ENCODE peak calls at places on chromosomes 3 and 15, in five cellular contexts. E is HEK293T, P is neural progenitor cell, O is HT-29, Y is NCI-H460. K is an unnamed sample.

GRCh38 chr3:123322866-123323265 is 121.1 kb downstream of the SEC22A start:
- DNase-seq in E (no peak), P (no peak), O (no peak), Y (no peak), K (no peak)

GRCh38 chr3:152260026-152260425 is 8.7 kb upstream of the MBNL1 start:
- DNase-seq in E (no peak), P (no peak), O (no peak), Y (no peak), K (no peak)

GRCh38 chr3:172201136-172201989 is 162.0 kb downstream of the FNDC3B start:
- DNase-seq in E (no peak), P (no peak), O (no peak), Y (no peak), K (no peak)

GRCh38 chr3:37559461-37559860 is 302.2 kb upstream of the CTDSPL start:
- DNase-seq in E (no peak), P (peak; percentile 71), O (no peak), Y (no peak), K (no peak)

GRCh38 chr15:38474155-38474757 is 20.3 kb downstream of the FAM98B start:
- DNase-seq in E (peak; percentile 23), P (peak; percentile 68), O (peak; percentile 88), Y (peak; percentile 54), K (peak; percentile 73)

GRCh38 chr3:168073842-168074311 is 21.8 kb downstream of the GOLIM4 start:
- DNase-seq in E (no peak), P (no peak), O (no peak), Y (no peak), K (no peak)

GRCh38 chr3:136982520-136983138 is 24.8 kb downstream of the IL20RB start:
- DNase-seq in E (no peak), P (no peak), O (no peak), Y (no peak), K (no peak)

GRCh38 chr15:39239562-39239961 is 341.3 kb upstream of the THBS1 start:
- DNase-seq in E (no peak), P (no peak), O (peak; percentile 17), Y (no peak), K (no peak)

GRCh38 chr3:177306252-177306651 is 109.0 kb upstream of the TBL1XR1 start:
- DNase-seq in E (no peak), P (no peak), O (no peak), Y (no peak), K (peak; percentile 55)

GRCh38 chr3:99023590-99024192 is 122.2 kb upstream of the DCBLD2 start:
- DNase-seq in E (peak; percentile 34), P (peak; percentile 38), O (peak; percentile 64), Y (peak; percentile 41), K (peak; percentile 48)

GRCh38 chr15:65695073-65695472 is 73.3 kb downstream of the SLC24A1 start:
- DNase-seq in E (no peak), P (no peak), O (no peak), Y (no peak), K (peak; percentile 24)

GRCh38 chr3:188664795-188665194 is 507.0 kb upstream of the TPRG1 start:
- DNase-seq in E (peak; percentile 5), P (peak; percentile 47), O (peak; percentile 33), Y (peak; percentile 26), K (peak; percentile 6)

GRCh38 chr3:129604942-129605592 is 1.4 kb downstream of the PLXND1 start:
- DNase-seq in E (no peak), P (peak; percentile 90), O (no peak), Y (no peak), K (peak; percentile 58)

GRCh38 chr15:100350434-100351226 is 8.9 kb upstream of the ADAMTS17 start:
- DNase-seq in E (no peak), P (no peak), O (peak; percentile 64), Y (peak; percentile 82), K (no peak)

GRCh38 chr15:89352476-89352875 is 17.9 kb upstream of the POLG start:
- DNase-seq in E (no peak), P (no peak), O (no peak), Y (no peak), K (no peak)

GRCh38 chr15:91032919-91033803 is 10.8 kb upstream of the VPS33B start:
- DNase-seq in E (peak; percentile 48), P (peak; percentile 81), O (peak; percentile 96), Y (peak; percentile 48), K (peak; percentile 71)

GRCh38 chr3:128849776-128850542 is 29.5 kb upstream of the ACAD9 start:
- DNase-seq in E (no peak), P (peak; percentile 23), O (peak; percentile 30), Y (no peak), K (peak; percentile 71)

GRCh38 chr3:134364061-134364935 is 9.9 kb downstream of the AMOTL2 start:
- DNase-seq in E (peak; percentile 69), P (peak; percentile 97), O (peak; percentile 94), Y (peak; percentile 87), K (peak; percentile 99)

GRCh38 chr15:37891754-37892368 is 42.6 kb upstream of the TMCO5A start:
- DNase-seq in E (peak; percentile 39), P (peak; percentile 75), O (peak; percentile 55), Y (peak; percentile 47), K (peak; percentile 72)

GRCh38 chr15:82540984-82541431 is 751 bp upstream of the RPS17 start:
- DNase-seq in E (peak; percentile 43), P (peak; percentile 33), O (no peak), Y (no peak), K (peak; percentile 22)

GRCh38 chr3:157159037-157159761 is 748 bp downstream of the CCNL1 start:
- DNase-seq in E (peak; percentile 55), P (peak; percentile 86), O (peak; percentile 76), Y (no peak), K (peak; percentile 65)

GRCh38 chr3:131543714-131544113 is 40.9 kb upstream of the MRPL3 start:
- DNase-seq in E (no peak), P (no peak), O (peak; percentile 49), Y (peak; percentile 66), K (peak; percentile 91)

GRCh38 chr15:85772668-85773067 is 22.1 kb downstream of the KLHL25 start:
- DNase-seq in E (no peak), P (no peak), O (no peak), Y (no peak), K (no peak)

GRCh38 chr3:169479314-169479939 is 184.1 kb downstream of the MECOM start:
- DNase-seq in E (no peak), P (no peak), O (no peak), Y (no peak), K (peak; percentile 39)

GRCh38 chr3:68206524-68207117 is 552.2 kb upstream of the SUCLG2 start:
- DNase-seq in E (peak; percentile 8), P (no peak), O (peak; percentile 12), Y (no peak), K (no peak)

GRCh38 chr3:15450611-15451467 is 23.4 kb downstream of the EAF1 start:
- DNase-seq in E (no peak), P (no peak), O (no peak), Y (no peak), K (no peak)

GRCh38 chr3:169871129-169871886 is 1.6 kb upstream of the LRRC31 start:
- DNase-seq in E (no peak), P (no peak), O (peak; percentile 33), Y (no peak), K (no peak)

GRCh38 chr3:177196473-177197040 is 725 bp downstream of the TBL1XR1 start:
- DNase-seq in E (peak; percentile 35), P (peak; percentile 68), O (peak; percentile 58), Y (no peak), K (peak; percentile 70)

GRCh38 chr3:112647122-112647521 is 6.2 kb upstream of the CCDC80 start:
- DNase-seq in E (no peak), P (peak; percentile 52), O (peak; percentile 23), Y (peak; percentile 44), K (peak; percentile 41)

GRCh38 chr3:121411554-121411953 is 134.2 kb downstream of the POLQ start:
- DNase-seq in E (no peak), P (no peak), O (no peak), Y (no peak), K (no peak)

GRCh38 chr3:1227111-1227510 is 134.3 kb downstream of the CNTN6 start:
- DNase-seq in E (no peak), P (no peak), O (no peak), Y (no peak), K (no peak)

K was measured in cardiac muscle cell.